ENCODE peak calls at places on chromosomes 2 and 18, in ten cellular contexts. D is neural progenitor cell, J is spleen, L is upper lobe of left lung, H is PC-9, Y is heart left ventricle, U is DND-41, F is HCT116, C is tibial artery, P is cardiac muscle cell. G is an unnamed sample.

GRCh38 chr2:62344472-62344871 is 148.6 kb downstream of the B3GNT2 start:
- DNase-seq in U (no peak), H (no peak), C (no peak), P (no peak), Y (no peak), D (no peak), F (no peak), J (no peak), L (no peak), G (no peak)

GRCh38 chr2:238160206-238161129 is 1.7 kb downstream of the ERFE start:
- DNase-seq in J (peak; percentile 78), D (peak; percentile 62), F (no peak), L (no peak), Y (peak; percentile 55), C (peak; percentile 55), P (peak; percentile 49), H (no peak), U (peak; percentile 39), G (no peak)

GRCh38 chr2:47528874-47529273 is 125.9 kb downstream of the MSH2 start:
- DNase-seq in L (no peak), J (no peak), F (no peak), H (no peak), Y (no peak), C (no peak), P (no peak), U (no peak), D (no peak), G (no peak)

GRCh38 chr2:174490032-174490431 is 3.2 kb upstream of the GPR155 start:
- DNase-seq in Y (no peak), C (no peak), J (no peak), F (no peak), L (no peak), U (peak; percentile 17), P (no peak), D (no peak), H (no peak), G (no peak)

GRCh38 chr2:88081924-88082609 is 14.4 kb downstream of the SMYD1 start:
- DNase-seq in P (no peak), L (no peak), J (no peak), H (no peak), C (no peak), F (no peak), U (no peak), Y (no peak), D (no peak), G (no peak)

GRCh38 chr2:143422681-143423080 is 293.5 kb downstream of the ARHGAP15 start:
- DNase-seq in U (no peak), D (no peak), P (no peak), F (no peak), H (no peak), J (no peak), Y (no peak), L (peak; percentile 24), C (no peak), G (no peak)

GRCh38 chr2:230680463-230681195 is 32.0 kb upstream of the CAB39 start:
- DNase-seq in Y (no peak), H (no peak), J (no peak), C (no peak), U (no peak), P (no peak), D (no peak), L (no peak), F (no peak), G (no peak)

GRCh38 chr2:235776531-235776930 is 282.7 kb downstream of the AGAP1 start:
- DNase-seq in H (no peak), C (peak; percentile 51), D (no peak), F (no peak), J (no peak), Y (no peak), L (no peak), P (no peak), U (no peak), G (no peak)

GRCh38 chr18:25334588-25334987 is 17.4 kb downstream of the ZNF521 start:
- DNase-seq in F (no peak), J (no peak), H (no peak), P (no peak), U (no peak), L (no peak), Y (no peak), D (no peak), C (no peak), G (no peak)
- TF ChIP-seq CTCF in F (peak; percentile 7), J (no peak), H (no peak), P (peak; percentile 10), U (peak; percentile 4), L (no peak), Y (no peak), D (peak; percentile 30), C (no peak), G (no peak)

DNA sequence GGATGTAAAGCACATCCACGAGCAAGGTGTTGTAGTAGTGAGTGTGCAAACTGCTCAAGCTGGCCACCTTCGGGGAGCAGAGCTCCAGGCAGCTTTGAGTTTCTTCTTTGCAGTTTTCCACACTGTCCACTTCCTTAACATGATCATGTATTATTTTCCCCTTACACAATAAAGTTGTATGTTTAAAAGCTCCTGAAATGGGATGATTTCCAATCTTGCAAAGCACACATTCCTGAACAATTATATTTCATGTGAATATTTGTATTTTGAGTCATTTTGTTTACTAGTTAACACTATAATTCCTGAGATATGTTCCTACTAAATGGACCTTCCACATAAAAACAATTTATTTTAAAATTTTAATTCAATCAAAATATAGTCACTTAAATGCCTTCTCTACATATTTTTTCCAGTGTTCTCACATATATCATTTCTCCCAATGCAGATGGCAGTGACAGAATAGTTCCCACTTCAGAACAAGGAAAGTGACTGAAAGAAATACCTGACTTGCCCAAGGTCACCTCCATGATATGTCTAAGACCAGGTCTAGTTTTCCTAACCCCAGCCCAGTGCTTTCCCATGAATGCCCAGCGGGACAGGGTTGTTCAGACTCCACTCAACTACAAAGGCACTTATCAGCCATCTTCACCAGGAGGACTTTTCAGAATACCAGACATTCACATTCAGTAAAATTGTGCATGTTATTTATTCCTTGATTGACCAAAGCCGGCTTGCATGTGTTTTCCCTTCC is 5.5 kb downstream of the CYB5A start:
- DNase-seq in D (no peak), C (no peak), F (no peak), U (no peak), Y (no peak), H (peak; percentile 54), L (no peak), J (no peak), P (no peak), G (no peak)
- H3K4me1 ChIP-seq in D (peaks cover 39% of the 10 kb centered on the region), C (peaks cover 56% of the 10 kb centered on the region), F (peaks cover 14% of the 10 kb centered on the region), U (peaks cover 12% of the 10 kb centered on the region), Y (peaks cover 75% of the 10 kb centered on the region), H (peaks cover 94% of the 10 kb centered on the region), L (peaks cover 61% of the 10 kb centered on the region), J (peaks cover 37% of the 10 kb centered on the region), P (peaks cover 50% of the 10 kb centered on the region), G (peaks cover 46% of the 10 kb centered on the region)

GRCh38 chr18:7688580-7688979 is 121.5 kb downstream of the PTPRM start:
- DNase-seq in L (no peak), F (no peak), C (no peak), Y (no peak), H (no peak), J (no peak), P (no peak), D (no peak), U (no peak), G (no peak)

GRCh38 chr18:7684357-7684756 is 117.2 kb downstream of the PTPRM start:
- DNase-seq in C (no peak), D (no peak), P (no peak), Y (no peak), H (no peak), U (no peak), J (no peak), F (no peak), L (no peak), G (no peak)

GRCh38 chr18:7682334-7682733 is 115.2 kb downstream of the PTPRM start:
- DNase-seq in D (no peak), H (no peak), F (no peak), C (no peak), Y (no peak), L (no peak), U (no peak), P (no peak), J (no peak), G (no peak)

GRCh38 chr18:7683753-7684152 is 116.6 kb downstream of the PTPRM start:
- DNase-seq in F (no peak), D (peak; percentile 30), L (no peak), H (no peak), C (no peak), P (no peak), J (no peak), Y (no peak), U (no peak), G (no peak)

DNA sequence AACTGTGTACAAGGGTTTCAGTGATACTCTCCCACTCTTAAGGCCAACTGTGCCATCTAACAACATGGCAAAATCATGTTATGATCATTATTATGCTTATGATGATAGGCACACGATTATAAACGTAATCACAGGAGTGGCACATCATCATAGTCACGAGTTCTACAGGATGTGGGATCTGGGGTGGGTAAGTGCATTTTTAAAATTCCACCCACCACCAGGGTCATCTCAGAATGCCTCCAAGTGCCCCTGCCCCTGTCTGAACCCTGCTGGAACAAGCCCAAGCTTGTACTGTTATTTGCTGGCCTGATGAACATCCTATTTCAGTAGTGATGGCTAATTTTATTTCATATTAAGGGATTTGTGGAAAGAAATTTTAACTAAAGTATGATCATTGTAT is 117.8 kb downstream of the PTPRM start:
- DNase-seq in U (no peak), J (no peak), C (no peak), D (no peak), P (no peak), L (no peak), F (no peak), Y (no peak), H (no peak), G (no peak)
- TF ChIP-seq CTCF in U (no peak), J (no peak), C (no peak), D (no peak), P (no peak), L (no peak), F (no peak), Y (no peak), H (no peak), G (no peak)

GRCh38 chr2:96198937-96199336 is 9.7 kb downstream of the STARD7 start:
- DNase-seq in Y (no peak), U (no peak), L (no peak), F (no peak), H (no peak), C (no peak), J (no peak), P (no peak), D (no peak), G (no peak)

GRCh38 chr2:96203130-96204028 is 5.2 kb downstream of the STARD7 start:
- DNase-seq in C (no peak), Y (no peak), L (peak; percentile 52), P (no peak), J (no peak), H (peak; percentile 24), D (no peak), U (no peak), F (no peak), G (no peak)

GRCh38 chr2:96202152-96202856 is 6.3 kb downstream of the STARD7 start:
- DNase-seq in H (peak; percentile 28), J (no peak), U (no peak), D (no peak), C (no peak), P (no peak), Y (no peak), L (peak; percentile 53), F (no peak), G (no peak)

GRCh38 chr2:96204836-96205235 is 3.8 kb downstream of the STARD7 start:
- DNase-seq in H (no peak), U (no peak), L (no peak), C (no peak), P (no peak), D (no peak), F (no peak), J (no peak), Y (no peak), G (no peak)

GRCh38 chr2:96201338-96201737 is 7.3 kb downstream of the STARD7 start:
- DNase-seq in D (no peak), U (no peak), H (no peak), L (no peak), C (no peak), Y (no peak), F (no peak), J (no peak), P (no peak), G (no peak)
- H3K4me1 ChIP-seq in D (peaks cover 19% of the 10 kb centered on the region), U (peaks cover 17% of the 10 kb centered on the region), H (peaks cover 18% of the 10 kb centered on the region), L (peaks cover 64% of the 10 kb centered on the region), C (peaks cover 49% of the 10 kb centered on the region), Y (peaks cover 77% of the 10 kb centered on the region), F (peaks cover 14% of the 10 kb centered on the region), J (peaks cover 86% of the 10 kb centered on the region), P (peaks cover 33% of the 10 kb centered on the region), G (peaks cover 30% of the 10 kb centered on the region)

G was measured in testis.